ENCODE peak calls at places on chromosomes 11 and 22, in six cellular contexts. I, M, L, K, D and C are unnamed samples.

GRCh38 chr22:48858856-48859255 is 968.8 kb downstream of the BRD1 start:
- DNase-seq in I (no peak), K (no peak), M (no peak), D (no peak), L (no peak), C (no peak)

GRCh38 chr11:33015621-33016551 is at the start of gene DEPDC7:
- DNase-seq in M (peak; percentile 92), L (peak; percentile 94), K (peak; percentile 96), D (peak; percentile 69), I (peak; percentile 92), C (peak; percentile 89)

GRCh38 chr22:50170453-50171318 is at the start of gene PANX2:
- DNase-seq in K (no peak), I (no peak), L (peak; percentile 44), D (no peak), M (peak; percentile 73), C (no peak)

GRCh38 chr22:36406139-36406538 is 18.4 kb upstream of the MYH9 start:
- DNase-seq in M (no peak), K (no peak), I (no peak), L (no peak), D (no peak), C (no peak)

GRCh38 chr11:10518123-10518522 is 22.9 kb downstream of the RNF141 start:
- DNase-seq in I (no peak), M (no peak), L (no peak), D (no peak), K (no peak), C (no peak)

GRCh38 chr11:14110629-14111028 is 148.1 kb downstream of the SPON1 start:
- DNase-seq in L (no peak), I (no peak), K (no peak), M (no peak), D (no peak), C (no peak)

GRCh38 chr11:16402654-16403447 is 46.5 kb upstream of the SOX6 start:
- DNase-seq in I (no peak), K (no peak), M (no peak), L (no peak), D (no peak), C (peak; percentile 92)

GRCh38 chr22:24325105-24325757 is 54.6 kb downstream of the SPECC1L start:
- DNase-seq in K (no peak), M (peak; percentile 16), L (no peak), D (peak; percentile 87), I (peak; percentile 70), C (peak; percentile 49)

GRCh38 chr22:45777852-45778172 is 106.2 kb downstream of the ATXN10 start:
- DNase-seq in K (no peak), D (no peak), L (no peak), M (no peak), I (no peak), C (no peak)

GRCh38 chr22:25061134-25061533 is 108.6 kb downstream of the KIAA1671 start:
- DNase-seq in M (no peak), D (no peak), K (no peak), I (no peak), L (no peak), C (no peak)

GRCh38 chr11:14213006-14213405 is 146.0 kb downstream of the RRAS2 start:
- DNase-seq in M (no peak), K (no peak), I (no peak), D (no peak), L (no peak), C (no peak)

GRCh38 chr11:78449866-78450265 is 32.2 kb upstream of the GAB2 start:
- DNase-seq in K (no peak), D (no peak), M (no peak), L (no peak), I (no peak), C (no peak)

GRCh38 chr11:24181395-24182047 is 315.3 kb upstream of the LUZP2 start:
- DNase-seq in D (no peak), M (no peak), I (no peak), L (no peak), K (no peak), C (no peak)

GRCh38 chr11:34792814-34793241 is 123.4 kb downstream of the APIP start:
- DNase-seq in D (peak; percentile 89), M (no peak), I (no peak), L (no peak), K (no peak), C (peak; percentile 12)

GRCh38 chr11:14372011-14372410 is 13.0 kb upstream of the RRAS2 start:
- DNase-seq in K (peak; percentile 34), M (no peak), D (no peak), L (no peak), I (no peak), C (no peak)

GRCh38 chr11:20127671-20128527 is 32.4 kb downstream of the DBX1 start:
- DNase-seq in D (peak; percentile 69), K (peak; percentile 95), I (peak; percentile 70), M (peak; percentile 70), L (peak; percentile 90), C (peak; percentile 52)

GRCh38 chr11:119486691-119487259 is 63.8 kb upstream of the THY1 start:
- DNase-seq in D (no peak), K (peak; percentile 27), M (no peak), I (no peak), L (no peak), C (no peak)

GRCh38 chr11:22728600-22729394 is 62.4 kb downstream of the GAS2 start:
- DNase-seq in D (peak; percentile 67), L (no peak), K (no peak), I (no peak), M (no peak), C (peak; percentile 14)

GRCh38 chr11:127493330-127493729 is 492.8 kb upstream of the KIRREL3 start:
- DNase-seq in D (no peak), K (no peak), L (no peak), M (no peak), I (peak; percentile 16), C (no peak)

GRCh38 chr11:73308003-73308962 is at the start of gene ARHGEF17:
- DNase-seq in I (peak; percentile 83), K (peak; percentile 87), M (peak; percentile 70), D (peak; percentile 89), L (peak; percentile 72), C (peak; percentile 78)

GRCh38 chr11:47004595-47005033 is 68.1 kb downstream of the CSTPP1 start:
- DNase-seq in L (no peak), I (peak; percentile 19), M (peak; percentile 27), K (no peak), D (peak; percentile 72), C (peak; percentile 96)

GRCh38 chr11:113201055-113201818 is 113.1 kb upstream of the TTC12 start:
- DNase-seq in L (peak; percentile 28), M (no peak), K (no peak), D (no peak), I (no peak), C (no peak)

GRCh38 chr11:60978546-60979380 is 7.3 kb downstream of the CD6 start:
- DNase-seq in I (no peak), D (no peak), K (no peak), M (no peak), L (no peak), C (no peak)

GRCh38 chr22:21758056-21758455 is 22.5 kb upstream of the YPEL1 start:
- DNase-seq in L (no peak), D (peak; percentile 86), I (no peak), M (no peak), K (no peak), C (no peak)

GRCh38 chr11:57597971-57598830 is 716 bp downstream of the SERPING1 start:
- DNase-seq in K (peak; percentile 87), L (peak; percentile 89), M (peak; percentile 77), I (no peak), D (no peak), C (peak; percentile 15)

GRCh38 chr11:86069408-86070086 is 663 bp upstream of the PICALM start:
- DNase-seq in M (peak; percentile 18), D (peak; percentile 98), I (peak; percentile 86), L (no peak), K (no peak), C (peak; percentile 76)

GRCh38 chr11:65611028-65611757 is 2.8 kb downstream of the MAP3K11 start:
- DNase-seq in D (peak; percentile 90), M (no peak), I (no peak), L (no peak), K (no peak), C (no peak)

GRCh38 chr11:126032374-126032773 is 30.3 kb downstream of the CDON start:
- DNase-seq in D (no peak), M (no peak), L (no peak), K (no peak), I (no peak), C (no peak)

GRCh38 chr22:36368359-36368983 is 19.3 kb downstream of the MYH9 start:
- DNase-seq in D (peak; percentile 76), L (peak; percentile 73), K (no peak), I (peak; percentile 57), M (peak; percentile 77), C (peak; percentile 72)

GRCh38 chr11:79864882-79865281 is 424.1 kb upstream of the TENM4 start:
- DNase-seq in M (no peak), L (no peak), D (no peak), I (peak; percentile 4), K (no peak), C (no peak)

GRCh38 chr22:26579331-26579886 is 10.5 kb downstream of the TPST2 start:
- DNase-seq in D (no peak), I (no peak), L (no peak), M (no peak), K (no peak), C (no peak)

GRCh38 chr11:75558939-75559843 is 2.9 kb upstream of the SERPINH1 start:
- DNase-seq in K (no peak), M (peak; percentile 65), I (no peak), D (peak; percentile 71), L (no peak), C (no peak)

GRCh38 chr11:119371778-119372182 is 9.7 kb downstream of the USP2 start:
- DNase-seq in I (peak; percentile 39), M (no peak), L (no peak), D (peak; percentile 50), K (no peak), C (no peak)

GRCh38 chr11:87455180-87455579 is 417.4 kb downstream of the TMEM135 start:
- DNase-seq in L (no peak), I (no peak), K (no peak), D (no peak), M (no peak), C (no peak)
- TF ChIP-seq JUN in L (no peak), I (no peak), K (no peak), D (no peak), M (no peak), C (no peak)

GRCh38 chr11:40204228-40204627 is 1255.2 kb downstream of the LRRC4C start:
- DNase-seq in D (no peak), M (no peak), I (no peak), L (no peak), K (no peak), C (no peak)
- TF ChIP-seq JUN in D (no peak), M (no peak), I (no peak), L (no peak), K (no peak), C (no peak)

DNA sequence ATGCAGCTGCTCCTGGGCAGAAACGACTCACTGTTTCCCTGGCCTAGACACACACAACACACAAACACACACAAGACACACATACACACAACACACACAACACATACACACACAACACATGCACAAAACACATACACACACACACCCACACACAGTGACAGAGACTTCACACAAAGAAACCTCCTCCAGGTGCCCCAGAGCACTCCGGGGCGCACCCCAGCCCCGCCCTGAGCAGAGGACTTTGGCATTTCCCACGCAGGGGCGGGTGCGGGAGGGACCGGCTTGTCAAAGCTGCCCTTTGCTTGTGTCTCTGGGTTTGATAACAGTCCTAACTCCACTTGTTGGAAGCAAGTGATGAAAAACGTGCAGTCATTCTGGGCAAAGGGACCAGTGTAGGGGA is 6.5 kb downstream of the APOBEC3A start:
- DNase-seq in M (peak; percentile 52), D (no peak), I (peak; percentile 46), L (no peak), K (no peak), C (peak; percentile 68)
- TF ChIP-seq JUN in M (no peak), D (no peak), I (no peak), L (no peak), K (no peak), C (no peak)

GRCh38 chr11:36075053-36075452 is 131.2 kb downstream of the LDLRAD3 start:
- DNase-seq in I (no peak), M (no peak), K (no peak), D (peak; percentile 93), L (no peak), C (no peak)
- TF ChIP-seq JUN in I (no peak), M (no peak), K (no peak), D (peak; percentile 37), L (no peak), C (no peak)